ENCODE peak calls at places on chromosomes 13 and 19, in eight cellular contexts. B, J, S, O, E, Z, C and W are unnamed samples.

GRCh38 chr19:1987197-1988187 is 28.0 kb downstream of the BTBD2 start:
- DNase-seq in B (no peak), J (no peak), C (no peak), O (no peak), S (no peak), E (no peak), Z (no peak), W (no peak)

GRCh38 chr19:36340786-36341386 is 38.1 kb downstream of the ZFP14 start:
- DNase-seq in C (no peak), O (no peak), S (no peak), B (no peak), Z (no peak), E (no peak), J (no peak), W (no peak)

GRCh38 chr13:84137292-84137691 is 255.0 kb upstream of the SLITRK1 start:
- DNase-seq in O (no peak), Z (no peak), B (no peak), C (no peak), S (no peak), J (no peak), E (peak; percentile 64), W (no peak)

GRCh38 chr19:2371656-2372055 is 11.6 kb downstream of the TMPRSS9 start:
- DNase-seq in J (no peak), C (peak; percentile 60), E (no peak), B (no peak), O (no peak), S (no peak), Z (no peak), W (no peak)

GRCh38 chr13:74573654-74574053 is 439.4 kb upstream of the KLF12 start:
- DNase-seq in Z (peak; percentile 3), O (no peak), S (no peak), J (peak; percentile 7), E (no peak), C (no peak), B (no peak), W (peak; percentile 9)

GRCh38 chr13:41145136-41145908 is 12.7 kb upstream of the KBTBD6 start:
- DNase-seq in O (no peak), J (no peak), Z (no peak), E (no peak), C (peak; percentile 74), B (no peak), S (no peak), W (no peak)

GRCh38 chr19:17909017-17909732 is 23.6 kb upstream of the CCDC124 start:
- DNase-seq in Z (no peak), S (no peak), B (no peak), J (no peak), O (no peak), C (no peak), E (no peak), W (no peak)

GRCh38 chr19:31253816-31254551 is 95.3 kb downstream of the TSHZ3 start:
- DNase-seq in S (no peak), B (no peak), E (no peak), J (no peak), Z (no peak), O (no peak), C (peak; percentile 47), W (no peak)

GRCh38 chr13:40211586-40211968 is 454.9 kb downstream of the FOXO1 start:
- DNase-seq in B (no peak), S (no peak), O (no peak), E (no peak), J (no peak), C (no peak), Z (no peak), W (no peak)

GRCh38 chr13:49632156-49632555 is 3.8 kb downstream of the ARL11 start:
- DNase-seq in J (no peak), E (no peak), O (no peak), B (no peak), S (no peak), C (no peak), Z (no peak), W (no peak)

GRCh38 chr13:79674765-79675515 is 194.0 kb downstream of the NDFIP2 start:
- DNase-seq in J (no peak), Z (no peak), B (no peak), S (no peak), E (no peak), C (no peak), O (no peak), W (no peak)

GRCh38 chr19:28960986-28961705 is 251.8 kb downstream of the UQCRFS1 start:
- DNase-seq in S (no peak), Z (no peak), E (no peak), C (peak; percentile 73), B (no peak), O (no peak), J (no peak), W (no peak)

GRCh38 chr19:3707868-3708206 is 347 bp upstream of the TJP3 start:
- DNase-seq in Z (no peak), E (no peak), O (peak; percentile 23), J (no peak), C (no peak), B (no peak), S (no peak), W (no peak)

GRCh38 chr19:11017275-11018035 is 56.6 kb downstream of the SMARCA4 start:
- DNase-seq in J (no peak), S (no peak), B (no peak), Z (no peak), C (no peak), O (no peak), E (no peak), W (no peak)

GRCh38 chr13:65803706-65804392 is 1426.3 kb downstream of the PCDH9 start:
- DNase-seq in B (no peak), Z (no peak), S (no peak), E (no peak), O (no peak), J (no peak), C (no peak), W (no peak)

GRCh38 chr19:1794424-1795185 is 17.5 kb downstream of the ATP8B3 start:
- DNase-seq in O (no peak), Z (no peak), E (no peak), B (no peak), S (peak; percentile 39), J (peak; percentile 56), C (no peak), W (no peak)

GRCh38 chr13:39463611-39464010 is 139.4 kb downstream of the LHFPL6 start:
- DNase-seq in O (no peak), S (no peak), Z (no peak), J (no peak), E (no peak), C (no peak), B (no peak), W (no peak)

GRCh38 chr13:32642858-32643257 is 56.6 kb downstream of the PDS5B start:
- DNase-seq in O (no peak), B (no peak), S (no peak), C (no peak), Z (no peak), E (no peak), J (no peak), W (no peak)

GRCh38 chr13:32642316-32642715 is 56.1 kb downstream of the PDS5B start:
- DNase-seq in S (no peak), C (no peak), O (no peak), J (no peak), B (no peak), Z (no peak), E (no peak), W (no peak)

GRCh38 chr13:32650705-32651311 is 64.6 kb downstream of the PDS5B start:
- DNase-seq in S (no peak), B (peak; percentile 43), O (peak; percentile 38), Z (peak; percentile 73), E (peak; percentile 30), C (peak; percentile 75), J (peak; percentile 43), W (peak; percentile 10)

GRCh38 chr13:32647926-32648325 is 61.7 kb downstream of the PDS5B start:
- DNase-seq in C (no peak), E (no peak), J (no peak), B (no peak), S (no peak), Z (no peak), O (no peak), W (no peak)

GRCh38 chr13:32645854-32646253 is 59.6 kb downstream of the PDS5B start:
- DNase-seq in O (no peak), E (peak; percentile 62), Z (no peak), C (no peak), B (no peak), J (no peak), S (no peak), W (no peak)
- TF ChIP-seq RAD21 in O (no peak), E (no peak), Z (no peak), C (no peak), B (no peak), J (no peak), S (no peak), W (no peak)

GRCh38 chr19:19820774-19821315 is 705 bp downstream of the ZNF506 start:
- DNase-seq in O (no peak), C (no peak), J (no peak), E (no peak), S (no peak), Z (no peak), B (no peak), W (no peak)
- TF ChIP-seq RAD21 in O (no peak), C (no peak), J (no peak), E (no peak), S (no peak), Z (no peak), B (no peak), W (no peak)

GRCh38 chr19:48821633-48822032 is 10.8 kb upstream of the BCAT2 start:
- DNase-seq in E (no peak), S (no peak), C (no peak), J (no peak), B (no peak), Z (no peak), O (no peak), W (no peak)

GRCh38 chr19:48818234-48818823 is 7.5 kb upstream of the BCAT2 start:
- DNase-seq in E (no peak), C (no peak), Z (no peak), J (no peak), B (no peak), S (no peak), O (no peak), W (no peak)

GRCh38 chr19:48822514-48822913 is 11.7 kb upstream of the BCAT2 start:
- DNase-seq in Z (no peak), S (no peak), E (no peak), C (no peak), O (no peak), J (no peak), B (no peak), W (no peak)

GRCh38 chr19:48817585-48818124 is 6.8 kb upstream of the BCAT2 start:
- DNase-seq in S (no peak), E (no peak), O (no peak), J (no peak), C (no peak), Z (no peak), B (no peak), W (no peak)

DNA sequence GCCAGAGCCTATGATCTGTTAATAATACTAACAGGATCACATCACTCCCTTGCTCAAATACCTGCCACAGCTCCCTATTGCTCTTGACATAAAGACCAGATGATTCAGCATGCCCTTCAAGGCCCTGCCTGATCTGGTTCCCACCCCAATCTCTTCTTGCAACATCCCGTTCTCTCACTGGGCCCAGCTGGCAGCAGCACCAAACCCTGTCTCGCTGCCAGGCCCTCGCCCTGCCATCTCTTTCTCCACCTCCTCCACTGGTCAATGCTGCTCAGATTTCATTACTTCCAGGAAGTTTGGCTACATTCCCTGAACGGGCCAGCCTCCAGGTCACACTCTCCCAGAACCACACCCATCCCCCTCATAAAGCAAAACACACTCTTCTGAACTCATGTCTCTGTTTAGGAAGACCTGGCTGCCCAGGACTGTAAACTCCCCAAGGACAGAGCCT is 8.6 kb upstream of the BCAT2 start:
- DNase-seq in O (no peak), E (no peak), Z (no peak), S (no peak), J (peak; percentile 11), B (peak; percentile 54), C (peak; percentile 79), W (no peak)
- TF ChIP-seq RAD21 in O (no peak), E (no peak), Z (no peak), S (no peak), J (no peak), B (peak; percentile 13), C (no peak), W (no peak)

GRCh38 chr19:19202707-19203011 is 555 bp downstream of the NR2C2AP start:
- DNase-seq in Z (no peak), O (no peak), B (no peak), C (no peak), S (no peak), J (peak; percentile 41), E (no peak), W (no peak)
- TF ChIP-seq RAD21 in Z (no peak), O (no peak), B (no peak), C (no peak), S (no peak), J (no peak), E (no peak), W (no peak)